ENCODE peak calls at places on chromosomes 7 and 10, in eight cellular contexts. N, V, Y, H, W, R, C and X are unnamed samples.

GRCh38 chr7:102872460-102872859 is 40.3 kb upstream of the LRRC17 start:
- DNase-seq in N (no peak), Y (peak), R (peak), V (no peak), C (peak), H (peak), W (no peak), X (peak)

GRCh38 chr7:13538669-13539068 is 450.8 kb downstream of the ETV1 start:
- DNase-seq in C (no peak), Y (peak), R (no peak), W (no peak), N (no peak), H (no peak), V (no peak), X (peak)

GRCh38 chr7:100817097-100817496 is 10.2 kb downstream of the EPHB4 start:
- DNase-seq in Y (no peak), R (no peak), W (no peak), V (no peak), H (no peak), N (peak), C (no peak), X (no peak)

GRCh38 chr7:69837387-69838068 is 239.3 kb downstream of the AUTS2 start:
- DNase-seq in N (no peak), C (no peak), V (peak), H (no peak), R (peak), Y (no peak), W (no peak), X (peak)

GRCh38 chr7:2921748-2922147 is 77.6 kb upstream of the GNA12 start:
- DNase-seq in H (no peak), C (peak), Y (no peak), R (no peak), W (no peak), V (peak), N (peak), X (no peak)

GRCh38 chr7:115005241-115005640 is 83.3 kb downstream of the MDFIC start:
- DNase-seq in C (no peak), N (no peak), R (no peak), H (no peak), W (no peak), V (no peak), Y (no peak), X (no peak)

GRCh38 chr7:27898735-27899134 is 158.8 kb downstream of the TAX1BP1 start:
- DNase-seq in V (no peak), W (no peak), Y (no peak), H (no peak), C (no peak), N (no peak), R (no peak), X (no peak)

GRCh38 chr7:110181768-110182167 is 909.2 kb upstream of the LRRN3 start:
- DNase-seq in N (no peak), R (no peak), W (no peak), V (no peak), H (no peak), C (no peak), Y (no peak), X (no peak)

GRCh38 chr7:134710854-134711624 is 64.4 kb downstream of the BPGM start:
- DNase-seq in N (no peak), Y (peak), R (no peak), V (no peak), H (peak), C (no peak), W (no peak), X (no peak)

GRCh38 chr10:132914732-132915131 is 27.6 kb downstream of the CFAP46 start:
- DNase-seq in V (no peak), W (no peak), Y (no peak), C (no peak), H (no peak), R (no peak), N (peak), X (no peak)

GRCh38 chr10:132913559-132914115 is 28.7 kb downstream of the CFAP46 start:
- DNase-seq in C (no peak), R (no peak), V (no peak), W (no peak), H (no peak), Y (no peak), N (no peak), X (no peak)

GRCh38 chr10:132911712-132912097 is 30.7 kb downstream of the CFAP46 start:
- DNase-seq in Y (no peak), N (peak), R (no peak), W (no peak), C (no peak), V (peak), H (peak), X (no peak)

GRCh38 chr10:132912225-132912684 is 30.1 kb downstream of the CFAP46 start:
- DNase-seq in Y (no peak), H (no peak), C (no peak), R (no peak), N (no peak), V (no peak), W (no peak), X (no peak)

DNA sequence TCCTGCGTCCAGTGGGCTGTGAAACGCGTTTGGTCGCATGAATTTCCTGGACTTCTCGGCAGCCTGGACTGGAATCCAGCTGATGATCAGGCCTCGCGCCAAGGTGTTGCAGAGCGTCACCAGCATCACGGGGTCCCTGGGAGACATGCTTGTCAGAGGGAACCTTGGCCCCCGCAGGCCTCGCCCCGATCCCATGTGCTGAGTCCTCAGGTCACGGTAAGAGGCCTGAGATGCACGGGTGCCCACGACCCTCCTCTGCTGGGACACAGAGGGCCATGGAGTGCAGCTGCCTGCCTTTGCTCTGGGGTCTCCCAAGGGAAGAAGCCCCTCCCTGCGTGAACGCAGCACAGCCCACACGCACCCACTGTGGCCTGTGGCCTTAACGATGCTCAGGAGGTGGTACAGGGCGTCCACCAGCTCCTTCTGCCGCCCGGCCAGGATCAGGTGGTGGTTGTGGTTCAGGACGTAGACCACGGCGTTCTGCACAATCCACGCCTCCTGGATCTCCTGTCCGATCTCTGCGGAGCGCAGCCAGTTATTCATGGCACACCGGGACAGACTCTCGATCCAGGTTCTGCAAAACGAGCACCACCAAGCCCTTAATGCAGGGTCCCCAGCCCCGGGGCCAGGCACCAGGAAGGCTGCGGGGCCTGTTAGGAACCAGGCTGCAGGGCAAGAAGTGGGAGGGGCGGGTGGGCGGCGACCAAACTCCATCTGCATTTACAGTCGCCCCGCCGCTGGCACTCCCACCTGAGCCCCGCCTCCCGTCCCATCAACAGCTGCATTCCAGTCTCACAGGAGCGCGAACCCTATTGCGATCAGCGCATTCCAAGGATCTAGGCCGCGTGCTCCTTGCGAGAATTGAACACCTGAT is 29.4 kb downstream of the CFAP46 start:
- DNase-seq in H (no peak), R (no peak), Y (no peak), N (peak), C (no peak), W (no peak), V (peak), X (no peak)
- H3K4me3 ChIP-seq in H (no peak), R (no peak), Y (no peak), N (no peak), C (no peak), W (no peak), V (no peak), X (no peak)

GRCh38 chr7:128030999-128031681 is at the start of gene LRRC4:
- DNase-seq in Y (peak), R (peak), V (peak), C (no peak), H (no peak), W (no peak), N (peak), X (no peak)

GRCh38 chr7:128031901-128032604 is 816 bp upstream of the LRRC4 start:
- DNase-seq in N (peak), W (no peak), V (peak), Y (peak), H (peak), R (peak), C (no peak), X (peak)

GRCh38 chr7:128034830-128035229 is 3.6 kb upstream of the LRRC4 start:
- DNase-seq in W (no peak), R (no peak), V (no peak), N (no peak), C (no peak), Y (no peak), H (no peak), X (no peak)

GRCh38 chr7:128032605-128033235 is 1.5 kb upstream of the LRRC4 start:
- DNase-seq in V (peak), H (no peak), C (no peak), W (no peak), R (no peak), Y (peak), N (no peak), X (no peak)

DNA sequence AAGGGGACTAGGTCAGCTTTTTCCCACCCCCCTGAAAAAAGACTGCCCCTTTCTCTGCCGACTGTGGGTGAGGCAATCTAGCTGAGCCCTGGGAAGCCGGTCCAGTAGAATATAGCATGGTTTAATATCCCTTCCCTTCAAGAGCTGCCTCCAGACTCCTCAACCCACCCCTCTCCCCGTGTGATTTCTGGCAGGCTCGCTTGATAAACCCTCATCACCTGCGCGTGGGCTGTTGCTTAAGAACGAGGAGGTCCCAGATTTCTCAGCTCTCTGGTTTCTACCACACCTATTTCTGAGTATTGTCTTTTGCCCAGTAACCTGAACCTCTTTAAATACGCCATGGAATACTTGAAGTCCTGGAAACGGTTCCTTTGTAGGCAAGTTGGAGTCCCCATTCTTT is 2.0 kb upstream of the LRRC4 start:
- DNase-seq in V (no peak), R (no peak), W (no peak), N (no peak), H (no peak), C (no peak), Y (no peak), X (no peak)
- H3K4me3 ChIP-seq in V (no peak), R (no peak), W (no peak), N (no peak), H (no peak), C (no peak), Y (no peak), X (no peak)

DNA sequence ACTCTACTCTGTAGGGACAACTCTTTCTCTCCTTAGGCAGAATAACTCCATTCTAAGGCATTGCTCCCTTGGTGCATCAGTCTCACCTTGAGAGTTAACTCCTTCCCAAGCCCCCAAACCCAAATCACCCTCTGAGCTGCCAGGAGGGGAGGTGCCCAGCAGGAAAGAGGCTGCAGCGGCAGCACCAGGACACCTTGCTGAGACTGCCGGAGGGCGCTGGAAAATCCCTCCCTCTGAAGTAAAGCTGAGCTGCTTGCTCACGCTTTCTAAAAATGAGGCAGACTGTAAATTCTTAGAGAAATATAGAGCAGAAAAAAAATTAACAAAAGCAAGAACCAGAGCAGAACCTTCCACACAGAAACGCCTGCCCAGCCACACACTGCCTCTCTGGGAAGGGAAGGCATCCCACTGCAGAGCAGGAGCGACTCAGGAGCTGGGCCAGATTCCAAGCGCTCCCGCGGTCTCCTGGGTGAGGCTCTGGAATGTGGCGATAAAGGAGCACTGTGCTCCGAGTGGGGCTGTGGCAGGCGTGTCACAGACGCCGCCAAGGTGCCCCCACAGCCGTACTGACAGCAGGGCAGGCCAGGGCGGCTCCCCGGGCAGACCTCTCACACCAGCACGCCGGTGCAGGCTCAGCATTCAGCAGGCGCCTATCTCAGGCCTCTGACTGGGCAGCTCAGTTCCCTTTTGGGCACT is 202.1 kb downstream of the TNS3 start:
- DNase-seq in N (peak), V (peak), C (no peak), R (peak), W (no peak), H (peak), Y (peak), X (peak)
- H3K4me3 ChIP-seq in N (no peak), V (no peak), C (no peak), R (no peak), W (no peak), H (no peak), Y (no peak), X (no peak)

GRCh38 chr7:94323872-94324271 is 70.8 kb upstream of the COL1A2 start:
- DNase-seq in H (no peak), Y (no peak), V (no peak), N (no peak), R (no peak), W (no peak), C (no peak), X (no peak)
- H3K4me3 ChIP-seq in H (no peak), Y (no peak), V (no peak), N (no peak), R (no peak), W (no peak), C (no peak), X (no peak)

GRCh38 chr7:30936650-30937245 is 25.1 kb downstream of the AQP1 start:
- DNase-seq in N (peak), C (no peak), V (peak), H (no peak), Y (no peak), W (no peak), R (no peak), X (no peak)

GRCh38 chr7:30941582-30942310 is 22.0 kb upstream of the GHRHR start:
- DNase-seq in R (no peak), W (peak), Y (no peak), V (no peak), N (no peak), C (no peak), H (no peak), X (no peak)

GRCh38 chr7:30937426-30937825 is 25.8 kb downstream of the AQP1 start:
- DNase-seq in W (no peak), V (no peak), C (no peak), R (no peak), H (no peak), Y (no peak), N (no peak), X (no peak)

GRCh38 chr7:30935569-30935877 is 23.9 kb downstream of the AQP1 start:
- DNase-seq in N (peak), W (no peak), C (no peak), H (no peak), R (no peak), V (peak), Y (no peak), X (no peak)

GRCh38 chr7:30938435-30939316 is 25.1 kb upstream of the GHRHR start:
- DNase-seq in C (peak), V (peak), N (peak), W (peak), H (peak), R (peak), Y (peak), X (peak)
- H3K4me3 ChIP-seq in C (peak), V (no peak), N (peak), W (no peak), H (peak), R (no peak), Y (no peak), X (peak)

GRCh38 chr7:128104109-128104742 is 73.0 kb upstream of the LRRC4 start:
- DNase-seq in Y (no peak), W (no peak), N (peak), C (no peak), V (no peak), R (no peak), H (peak), X (peak)
- H3K4me3 ChIP-seq in Y (peak), W (no peak), N (peak), C (peak), V (no peak), R (peak), H (peak), X (peak)

DNA sequence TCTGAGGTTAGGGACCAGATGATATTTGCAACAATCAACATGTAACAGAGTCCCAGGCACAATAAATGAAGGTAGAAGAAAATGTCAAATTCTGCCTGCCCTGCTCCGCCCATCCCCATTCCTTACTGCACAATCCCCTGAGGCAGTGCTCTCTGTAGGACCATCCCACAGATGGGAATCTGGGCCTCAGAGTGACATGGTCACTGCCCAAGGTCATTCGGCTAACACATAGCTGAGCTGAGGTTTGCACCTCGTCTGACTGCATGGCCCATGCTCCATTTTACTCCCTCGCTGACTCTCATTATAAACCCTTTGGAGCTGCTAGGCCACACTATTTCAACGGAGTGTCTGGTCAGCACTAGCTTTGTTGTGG is 1.2 kb downstream of the HOGA1 start:
- DNase-seq in C (no peak), V (no peak), R (no peak), N (peak), W (no peak), H (no peak), Y (no peak), X (no peak)
- H3K4me3 ChIP-seq in C (no peak), V (no peak), R (no peak), N (no peak), W (peak), H (no peak), Y (no peak), X (no peak)

GRCh38 chr10:122853665-122854313 is 8.1 kb upstream of the CUZD1 start:
- DNase-seq in N (no peak), C (no peak), W (no peak), V (peak), H (no peak), Y (peak), R (peak), X (no peak)
- H3K4me3 ChIP-seq in N (no peak), C (peak), W (no peak), V (no peak), H (no peak), Y (no peak), R (no peak), X (no peak)

GRCh38 chr10:84335516-84335915 is 7.1 kb downstream of the CCSER2 start:
- DNase-seq in Y (no peak), C (no peak), V (no peak), R (no peak), W (no peak), N (no peak), H (peak), X (peak)

GRCh38 chr10:84331091-84331490 is 2.7 kb downstream of the CCSER2 start:
- DNase-seq in H (no peak), V (no peak), Y (no peak), R (no peak), N (no peak), C (no peak), W (no peak), X (no peak)

GRCh38 chr10:84334806-84335205 is 6.4 kb downstream of the CCSER2 start:
- DNase-seq in N (no peak), Y (no peak), C (no peak), W (no peak), V (no peak), H (peak), R (no peak), X (peak)

GRCh38 chr10:84336406-84336805 is 8.0 kb downstream of the CCSER2 start:
- DNase-seq in C (no peak), V (no peak), Y (no peak), H (no peak), W (no peak), R (no peak), N (no peak), X (no peak)

GRCh38 chr10:84333864-84334451 is 5.6 kb downstream of the CCSER2 start:
- DNase-seq in Y (peak), R (no peak), N (no peak), H (no peak), V (no peak), C (no peak), W (no peak), X (peak)
- H3K4me3 ChIP-seq in Y (no peak), R (no peak), N (no peak), H (no peak), V (no peak), C (no peak), W (no peak), X (no peak)